ENCODE peak calls at places on chromosomes 2 and 18, in six cellular contexts. One of them, this sample, is unnamed.

GRCh38 chr2:107473145-107473544 is 353.5 kb upstream of the RGPD4 start:
- DNase-seq in neuronal stem cell: no peak
- DNase-seq in mesendoderm: no peak
- DNase-seq in IMR-90: no peak
- DNase-seq in H9: no peak
- DNase-seq in mesenchymal stem cell: no peak
- DNase-seq in this sample: no peak

GRCh38 chr2:216308532-216308931 is 63.8 kb downstream of the MARCHF4 start:
- DNase-seq in neuronal stem cell: no peak
- DNase-seq in mesendoderm: no peak
- DNase-seq in IMR-90: peak; percentile 71
- DNase-seq in H9: no peak
- DNase-seq in mesenchymal stem cell: peak; percentile 90
- DNase-seq in this sample: no peak

GRCh38 chr2:153873062-153874048 is 1.6 kb downstream of the GALNT13 start:
- DNase-seq in neuronal stem cell: no peak
- DNase-seq in mesendoderm: peak; percentile 72
- DNase-seq in IMR-90: no peak
- DNase-seq in H9: peak; percentile 64
- DNase-seq in mesenchymal stem cell: no peak
- DNase-seq in this sample: no peak

GRCh38 chr2:118808429-118808809 is 39.0 kb downstream of the EN1 start:
- DNase-seq in neuronal stem cell: no peak
- DNase-seq in mesendoderm: peak; percentile 11
- DNase-seq in IMR-90: no peak
- DNase-seq in H9: no peak
- DNase-seq in mesenchymal stem cell: no peak
- DNase-seq in this sample: no peak

GRCh38 chr18:48442761-48443160 is 33.6 kb upstream of the ZBTB7C start:
- DNase-seq in neuronal stem cell: no peak
- DNase-seq in mesendoderm: no peak
- DNase-seq in IMR-90: peak; percentile 12
- DNase-seq in H9: no peak
- DNase-seq in mesenchymal stem cell: no peak
- DNase-seq in this sample: no peak

GRCh38 chr2:102144128-102144527 is 1.6 kb downstream of the IL1R1 start:
- DNase-seq in neuronal stem cell: no peak
- DNase-seq in mesendoderm: no peak
- DNase-seq in IMR-90: no peak
- DNase-seq in H9: no peak
- DNase-seq in mesenchymal stem cell: peak; percentile 41
- DNase-seq in this sample: no peak

GRCh38 chr2:135987441-135987840 is 2.0 kb upstream of the DARS1 start:
- DNase-seq in neuronal stem cell: no peak
- DNase-seq in mesendoderm: no peak
- DNase-seq in IMR-90: no peak
- DNase-seq in H9: no peak
- DNase-seq in mesenchymal stem cell: no peak
- DNase-seq in this sample: no peak

GRCh38 chr2:68737717-68738116 is 3.1 kb downstream of the ARHGAP25 start:
- DNase-seq in neuronal stem cell: no peak
- DNase-seq in mesendoderm: no peak
- DNase-seq in IMR-90: no peak
- DNase-seq in H9: no peak
- DNase-seq in mesenchymal stem cell: peak; percentile 47
- DNase-seq in this sample: no peak

GRCh38 chr18:68694316-68694715 is 20.6 kb downstream of the TMX3 start:
- DNase-seq in neuronal stem cell: no peak
- DNase-seq in mesendoderm: no peak
- DNase-seq in IMR-90: no peak
- DNase-seq in H9: no peak
- DNase-seq in mesenchymal stem cell: no peak
- DNase-seq in this sample: no peak

GRCh38 chr2:43174368-43175186 is 51.8 kb downstream of the ZFP36L2 start:
- DNase-seq in neuronal stem cell: no peak
- DNase-seq in mesendoderm: no peak
- DNase-seq in IMR-90: no peak
- DNase-seq in H9: no peak
- DNase-seq in mesenchymal stem cell: no peak
- DNase-seq in this sample: no peak

GRCh38 chr2:98909381-98910211 is 26.4 kb downstream of the CRACDL start:
- DNase-seq in neuronal stem cell: peak; percentile 41
- DNase-seq in mesendoderm: peak; percentile 86
- DNase-seq in IMR-90: peak; percentile 85
- DNase-seq in H9: peak; percentile 90
- DNase-seq in mesenchymal stem cell: peak; percentile 70
- DNase-seq in this sample: peak; percentile 81

GRCh38 chr2:231187736-231188505 is 10.5 kb upstream of the ARMC9 start:
- DNase-seq in neuronal stem cell: no peak
- DNase-seq in mesendoderm: no peak
- DNase-seq in IMR-90: peak; percentile 24
- DNase-seq in H9: no peak
- DNase-seq in mesenchymal stem cell: peak; percentile 89
- DNase-seq in this sample: peak; percentile 24

GRCh38 chr2:231190531-231191197 is 7.8 kb upstream of the ARMC9 start:
- DNase-seq in neuronal stem cell: no peak
- DNase-seq in mesendoderm: peak; percentile 81
- DNase-seq in IMR-90: no peak
- DNase-seq in H9: peak; percentile 84
- DNase-seq in mesenchymal stem cell: peak; percentile 75
- DNase-seq in this sample: no peak

GRCh38 chr2:231189171-231189530 is 9.3 kb upstream of the ARMC9 start:
- DNase-seq in neuronal stem cell: no peak
- DNase-seq in mesendoderm: no peak
- DNase-seq in IMR-90: no peak
- DNase-seq in H9: no peak
- DNase-seq in mesenchymal stem cell: no peak
- DNase-seq in this sample: no peak

GRCh38 chr2:231188506-231189170 is 9.8 kb upstream of the ARMC9 start:
- DNase-seq in neuronal stem cell: no peak
- DNase-seq in mesendoderm: no peak
- DNase-seq in IMR-90: no peak
- DNase-seq in H9: no peak
- DNase-seq in mesenchymal stem cell: no peak
- DNase-seq in this sample: no peak

GRCh38 chr2:231189571-231190495 is 8.6 kb upstream of the ARMC9 start:
- DNase-seq in neuronal stem cell: no peak
- DNase-seq in mesendoderm: peak; percentile 64
- DNase-seq in IMR-90: no peak
- DNase-seq in H9: peak; percentile 65
- DNase-seq in mesenchymal stem cell: peak; percentile 66
- DNase-seq in this sample: no peak
- H4K8ac ChIP-seq in neuronal stem cell: peak overlapping the region; percentile 99
- H4K8ac ChIP-seq in mesendoderm: peak overlapping the region; percentile 98
- H4K8ac ChIP-seq in IMR-90: peak overlapping the region; percentile 70
- H4K8ac ChIP-seq in H9: no peak overlapping the region
- H4K8ac ChIP-seq in mesenchymal stem cell: peak overlapping the region; percentile 82
- H4K8ac ChIP-seq in this sample: peak overlapping the region; percentile 37

DNA sequence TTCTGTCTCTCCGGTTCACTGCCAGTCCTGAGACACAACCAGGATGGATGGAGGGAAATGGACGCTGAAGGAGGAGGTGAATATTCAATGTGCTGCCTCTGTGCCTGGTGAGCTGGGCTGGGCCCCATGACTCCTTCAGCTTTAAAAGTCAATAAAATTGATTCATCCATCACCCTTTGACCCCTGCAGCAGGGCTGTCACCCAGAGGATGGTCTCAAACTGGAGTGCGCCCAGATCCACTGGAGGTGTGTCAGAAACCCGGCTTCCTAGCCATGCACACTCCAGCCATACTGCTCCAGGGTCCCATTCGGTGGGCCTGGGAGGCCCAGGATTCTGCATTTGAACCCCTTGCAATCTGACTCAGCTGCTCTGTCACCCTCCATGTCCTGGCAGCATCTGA is 94.1 kb upstream of the BOD1L2 start:
- DNase-seq in neuronal stem cell: no peak
- DNase-seq in mesendoderm: no peak
- DNase-seq in IMR-90: no peak
- DNase-seq in H9: no peak
- DNase-seq in mesenchymal stem cell: no peak
- DNase-seq in this sample: no peak
- H3K4me2 ChIP-seq in neuronal stem cell: no peak overlapping the region
- H3K4me2 ChIP-seq in mesendoderm: no peak overlapping the region
- H3K4me2 ChIP-seq in IMR-90: no peak overlapping the region
- H3K4me2 ChIP-seq in H9: no peak overlapping the region
- H3K4me2 ChIP-seq in mesenchymal stem cell: no peak overlapping the region
- H3K4me2 ChIP-seq in this sample: no peak overlapping the region

GRCh38 chr2:94995516-94995915 is 30.0 kb upstream of the MAL start:
- DNase-seq in neuronal stem cell: no peak
- DNase-seq in mesendoderm: no peak
- DNase-seq in IMR-90: no peak
- DNase-seq in H9: peak; percentile 10
- DNase-seq in mesenchymal stem cell: no peak
- DNase-seq in this sample: no peak

GRCh38 chr2:94992360-94992759 is 33.1 kb upstream of the MAL start:
- DNase-seq in neuronal stem cell: no peak
- DNase-seq in mesendoderm: no peak
- DNase-seq in IMR-90: no peak
- DNase-seq in H9: no peak
- DNase-seq in mesenchymal stem cell: no peak
- DNase-seq in this sample: no peak

GRCh38 chr2:94993176-94994062 is 32.1 kb upstream of the MAL start:
- DNase-seq in neuronal stem cell: no peak
- DNase-seq in mesendoderm: no peak
- DNase-seq in IMR-90: no peak
- DNase-seq in H9: peak; percentile 14
- DNase-seq in mesenchymal stem cell: no peak
- DNase-seq in this sample: peak; percentile 78

GRCh38 chr2:94994914-94995236 is 30.6 kb upstream of the MAL start:
- DNase-seq in neuronal stem cell: no peak
- DNase-seq in mesendoderm: no peak
- DNase-seq in IMR-90: no peak
- DNase-seq in H9: no peak
- DNase-seq in mesenchymal stem cell: no peak
- DNase-seq in this sample: no peak

GRCh38 chr2:94994063-94994913 is 31.2 kb upstream of the MAL start:
- DNase-seq in neuronal stem cell: no peak
- DNase-seq in mesendoderm: no peak
- DNase-seq in IMR-90: no peak
- DNase-seq in H9: peak; percentile 3
- DNase-seq in mesenchymal stem cell: no peak
- DNase-seq in this sample: no peak
- H4K8ac ChIP-seq in neuronal stem cell: no peak overlapping the region
- H4K8ac ChIP-seq in mesendoderm: no peak overlapping the region
- H4K8ac ChIP-seq in IMR-90: no peak overlapping the region
- H4K8ac ChIP-seq in H9: no peak overlapping the region
- H4K8ac ChIP-seq in mesenchymal stem cell: no peak overlapping the region
- H4K8ac ChIP-seq in this sample: no peak overlapping the region

DNA sequence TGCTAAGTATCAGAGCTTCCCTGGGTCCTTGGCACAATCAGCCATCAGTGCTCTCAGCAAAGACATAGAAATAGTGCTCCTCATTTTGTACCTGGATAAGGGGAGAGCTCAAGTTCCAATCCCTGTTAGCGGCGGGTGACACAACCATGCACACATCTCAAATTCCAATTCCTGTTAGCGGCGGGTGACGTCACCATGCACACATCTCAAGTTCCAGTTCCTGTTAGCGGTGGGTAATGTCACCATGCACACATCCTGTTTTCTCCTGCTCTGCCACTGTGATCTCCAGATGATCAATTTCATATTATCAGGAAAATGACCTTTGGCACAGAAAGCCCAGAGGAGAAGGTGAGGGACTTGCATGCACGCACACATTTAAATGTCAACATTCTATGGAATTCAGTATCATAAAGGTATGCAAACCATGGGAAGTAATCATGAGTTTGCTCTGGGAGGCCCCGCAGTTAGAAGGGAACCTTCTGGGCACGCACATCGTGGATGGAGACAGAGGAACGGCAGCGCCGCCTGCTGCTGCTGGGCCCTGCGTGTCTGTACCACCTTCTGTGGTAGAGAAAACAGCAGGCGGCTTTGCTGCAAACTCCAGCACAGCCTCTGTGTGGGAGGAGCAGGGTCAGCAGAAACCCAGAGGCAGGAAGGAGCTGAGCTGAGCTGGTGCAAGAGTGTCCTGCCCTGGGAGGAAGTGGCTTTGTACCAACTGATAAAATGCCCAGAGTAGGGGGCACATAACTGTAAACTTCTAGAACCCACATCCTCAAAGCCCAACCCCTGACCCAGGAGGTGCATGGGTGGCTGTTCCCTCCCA is 77.8 kb downstream of the MBP start:
- DNase-seq in neuronal stem cell: peak; percentile 31
- DNase-seq in mesendoderm: peak; percentile 85
- DNase-seq in IMR-90: peak; percentile 93
- DNase-seq in H9: peak; percentile 76
- DNase-seq in mesenchymal stem cell: peak; percentile 95
- DNase-seq in this sample: peak; percentile 52
- H3K4me2 ChIP-seq in neuronal stem cell: no peak overlapping the region
- H3K4me2 ChIP-seq in mesendoderm: no peak overlapping the region
- H3K4me2 ChIP-seq in IMR-90: peak overlapping the region; percentile 48
- H3K4me2 ChIP-seq in H9: no peak overlapping the region
- H3K4me2 ChIP-seq in mesenchymal stem cell: no peak overlapping the region
- H3K4me2 ChIP-seq in this sample: no peak overlapping the region